ENCODE peak calls at places on chromosomes 12 and 14, in eight cellular contexts. X is ovary, P is fibroblast of pulmonary artery, J is cardiac fibroblast, E is AG04450, F is dorsolateral prefrontal cortex, H is HL-60, Y is fibroblast of lung. C is an unnamed sample.

GRCh38 chr14:32940066-32940651 is 1.5 kb downstream of the NPAS3 start:
- DNase-seq in X (no peak), P (peak; percentile 41), J (peak; percentile 74), E (no peak), F (no peak), H (no peak), Y (peak; percentile 69), C (peak; percentile 66)

GRCh38 chr12:92136883-92137582 is 8.6 kb downstream of the BTG1 start:
- DNase-seq in X (no peak), P (peak; percentile 91), J (peak; percentile 93), E (peak; percentile 82), F (no peak), H (no peak), Y (peak; percentile 90), C (peak; percentile 87)

GRCh38 chr14:36656769-36657408 is 4.8 kb upstream of the PAX9 start:
- DNase-seq in X (no peak), P (no peak), J (no peak), E (no peak), F (no peak), H (no peak), Y (no peak), C (no peak)

GRCh38 chr12:12467222-12467621 is 95.4 kb downstream of the DUSP16 start:
- DNase-seq in X (no peak), P (no peak), J (no peak), E (no peak), F (no peak), H (no peak), Y (no peak), C (no peak)

GRCh38 chr14:83463500-83464098 is 1929.9 kb upstream of the SEL1L start:
- DNase-seq in X (peak; percentile 17), P (peak; percentile 77), J (peak; percentile 54), E (peak; percentile 13), F (no peak), H (peak; percentile 30), Y (peak; percentile 3), C (peak; percentile 87)

GRCh38 chr12:121797937-121798801 is 4.7 kb upstream of the RHOF start:
- DNase-seq in X (peak; percentile 80), P (no peak), J (no peak), E (no peak), F (peak; percentile 67), H (no peak), Y (peak; percentile 59), C (peak; percentile 62)

GRCh38 chr12:45660330-45660729 is 69.2 kb upstream of the ARID2 start:
- DNase-seq in X (peak; percentile 14), P (peak; percentile 77), J (peak; percentile 91), E (peak; percentile 37), F (no peak), H (no peak), Y (peak; percentile 69), C (peak; percentile 83)

GRCh38 chr14:31465113-31465512 is 7.8 kb upstream of the DTD2 start:
- DNase-seq in X (no peak), P (peak; percentile 52), J (peak; percentile 76), E (no peak), F (no peak), H (no peak), Y (peak; percentile 36), C (peak; percentile 77)

GRCh38 chr14:72965249-72965648 is 39.0 kb downstream of the DCAF4 start:
- DNase-seq in X (no peak), P (peak; percentile 40), J (peak; percentile 68), E (peak; percentile 6), F (no peak), H (no peak), Y (peak; percentile 17), C (peak; percentile 33)

GRCh38 chr12:124655317-124656213 is 88.2 kb upstream of the NCOR2 start:
- DNase-seq in X (peak; percentile 91), P (peak; percentile 99), J (peak; percentile 95), E (peak; percentile 74), F (peak; percentile 83), H (no peak), Y (peak; percentile 97), C (peak; percentile 99)

GRCh38 chr12:124658302-124658701 is 90.9 kb upstream of the NCOR2 start:
- DNase-seq in X (no peak), P (no peak), J (no peak), E (no peak), F (no peak), H (no peak), Y (no peak), C (no peak)

GRCh38 chr12:124656947-124657434 is 89.6 kb upstream of the NCOR2 start:
- DNase-seq in X (no peak), P (no peak), J (no peak), E (no peak), F (no peak), H (no peak), Y (no peak), C (no peak)

GRCh38 chr12:124654666-124655316 is 87.4 kb upstream of the NCOR2 start:
- DNase-seq in X (peak; percentile 83), P (no peak), J (no peak), E (no peak), F (peak; percentile 77), H (no peak), Y (no peak), C (no peak)

GRCh38 chr12:124656214-124656516 is 88.8 kb upstream of the NCOR2 start:
- DNase-seq in X (no peak), P (no peak), J (no peak), E (no peak), F (no peak), H (no peak), Y (no peak), C (no peak)
- TF ChIP-seq CTCF in X (no peak), P (peak; percentile 4), J (peak; percentile 16), E (peak; percentile 16), F (no peak), H (no peak), Y (peak; percentile 23), C (no peak)

DNA sequence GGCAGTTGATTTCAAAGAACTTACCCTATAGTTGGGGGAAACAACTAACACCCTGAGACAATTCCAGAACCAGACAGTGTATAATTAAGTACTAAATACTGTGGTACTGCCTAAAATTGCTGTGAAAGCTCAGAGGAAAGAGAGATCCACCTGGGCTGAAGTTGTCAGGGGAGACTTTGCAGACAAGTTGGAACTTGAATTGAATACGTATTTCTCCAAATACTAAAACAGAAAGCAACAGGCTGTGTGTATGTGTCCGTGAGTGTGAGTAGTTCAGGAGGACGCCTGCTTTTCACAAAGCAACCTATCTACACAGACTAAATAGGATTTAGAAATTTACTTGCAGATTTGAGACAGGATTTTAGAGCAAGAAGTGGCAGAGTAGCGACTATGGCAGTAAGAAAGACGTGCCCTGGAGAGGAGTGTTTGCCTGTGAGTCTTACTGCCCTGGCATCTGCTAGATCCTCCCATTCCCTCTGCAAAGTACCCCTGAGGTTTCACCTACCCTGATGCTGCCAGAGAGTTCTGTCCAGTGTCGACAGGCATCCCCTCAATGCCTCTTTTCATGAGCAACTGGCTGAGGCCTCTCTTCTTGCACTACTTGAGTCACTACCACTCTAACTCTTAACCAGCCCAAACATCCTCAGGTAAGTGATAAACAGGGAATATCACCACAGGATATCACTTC is 37.4 kb upstream of the BMP4 start:
- DNase-seq in X (no peak), P (no peak), J (no peak), E (no peak), F (no peak), H (no peak), Y (no peak), C (no peak)
- H3K4me3 ChIP-seq in X (no peak overlapping the region), P (no peak overlapping the region), J (no peak overlapping the region), E (no peak overlapping the region), F (no peak overlapping the region), H (no peak overlapping the region), Y (no peak overlapping the region), C (no peak overlapping the region)

DNA sequence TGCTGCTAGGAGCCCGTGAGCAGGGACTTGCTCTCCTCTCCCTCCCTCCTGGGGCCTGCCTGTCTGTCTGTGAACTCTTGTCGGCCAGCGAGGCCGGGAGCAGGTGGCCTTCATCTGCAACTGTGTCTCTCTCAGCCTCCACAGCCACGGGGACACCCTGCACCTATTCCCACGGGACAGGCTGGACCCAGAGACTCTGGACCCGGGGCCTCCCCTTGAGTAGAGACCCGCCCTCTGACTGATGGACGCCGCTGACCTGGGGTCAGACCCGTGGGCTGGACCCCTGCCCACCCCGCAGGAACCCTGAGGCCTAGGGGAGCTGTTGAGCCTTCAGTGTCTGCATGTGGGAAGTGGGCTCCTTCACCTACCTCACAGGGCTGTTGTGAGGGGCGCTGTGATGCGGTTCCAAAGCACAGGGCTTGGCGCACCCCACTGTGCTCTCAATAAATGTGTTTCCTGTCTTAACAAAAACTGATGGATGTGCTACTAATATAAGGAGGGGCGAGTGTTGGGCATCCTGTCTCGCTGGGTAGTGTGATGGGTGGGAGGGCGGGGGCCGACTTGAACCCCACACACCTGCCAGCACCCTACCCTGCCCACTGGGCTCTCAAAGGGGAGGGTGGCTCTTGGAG is 34.8 kb downstream of the MEG3 start:
- DNase-seq in X (no peak), P (no peak), J (no peak), E (no peak), F (no peak), H (no peak), Y (no peak), C (no peak)
- TF ChIP-seq CTCF in X (no peak), P (no peak), J (no peak), E (no peak), F (no peak), H (no peak), Y (no peak), C (no peak)

GRCh38 chr12:56333679-56334489 is at the start of gene PAN2:
- DNase-seq in X (peak; percentile 96), P (peak; percentile 98), J (peak; percentile 99), E (peak; percentile 90), F (peak; percentile 96), H (peak; percentile 99), Y (peak; percentile 97), C (peak; percentile 98)

GRCh38 chr12:56336361-56337167 is 2.1 kb upstream of the IL23A start:
- DNase-seq in X (no peak), P (no peak), J (no peak), E (no peak), F (no peak), H (peak; percentile 98), Y (no peak), C (no peak)

GRCh38 chr12:56337753-56338221 is 897 bp upstream of the IL23A start:
- DNase-seq in X (no peak), P (no peak), J (peak; percentile 19), E (no peak), F (no peak), H (peak; percentile 73), Y (no peak), C (no peak)

GRCh38 chr12:56334490-56334793 is 642 bp upstream of the PAN2 start:
- DNase-seq in X (no peak), P (no peak), J (no peak), E (no peak), F (no peak), H (no peak), Y (no peak), C (no peak)

DNA sequence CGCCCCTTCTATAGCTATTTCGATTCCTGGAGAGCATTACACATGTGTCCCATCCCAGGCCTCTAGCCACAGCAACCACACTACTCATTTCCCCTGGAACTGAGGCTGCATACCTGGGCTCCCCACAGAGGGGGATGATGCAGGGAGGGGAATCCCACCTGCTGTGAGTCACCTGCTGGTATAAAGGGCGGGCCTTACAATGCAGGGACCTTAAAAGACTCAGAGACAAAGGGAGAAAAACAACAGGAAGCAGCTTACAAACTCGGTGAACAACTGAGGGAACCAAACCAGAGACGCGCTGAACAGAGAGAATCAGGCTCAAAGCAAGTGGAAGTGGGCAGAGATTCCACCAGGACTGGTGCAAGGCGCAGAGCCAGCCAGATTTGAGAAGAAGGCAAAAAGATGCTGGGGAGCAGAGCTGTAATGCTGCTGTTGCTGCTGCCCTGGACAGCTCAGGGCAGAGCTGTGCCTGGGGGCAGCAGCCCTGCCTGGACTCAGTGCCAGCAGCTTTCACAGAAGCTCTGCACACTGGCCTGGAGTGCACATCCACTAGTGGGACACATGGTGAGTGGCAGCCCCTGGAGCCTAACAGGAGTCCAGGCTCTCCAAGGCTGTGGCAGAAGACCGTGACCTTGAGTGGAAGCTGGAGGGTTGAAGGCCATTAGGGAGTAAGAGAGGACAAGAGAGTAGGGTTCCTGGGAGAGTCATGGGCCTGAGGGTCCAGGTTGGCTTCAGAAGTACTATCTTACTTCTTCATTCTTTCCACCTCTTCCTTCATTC is at the start of gene IL23A:
- DNase-seq in X (no peak), P (no peak), J (peak; percentile 61), E (no peak), F (no peak), H (no peak), Y (peak; percentile 69), C (peak; percentile 51)
- H3K4me3 ChIP-seq in X (no peak within 1 kb of the TSS), P (no peak within 1 kb of the TSS), J (no peak within 1 kb of the TSS), E (no peak within 1 kb of the TSS), F (no peak within 1 kb of the TSS), H (no peak within 1 kb of the TSS), Y (no peak within 1 kb of the TSS), C (no peak within 1 kb of the TSS)

C was measured in choroid plexus epithelial cell.